ENCODE peak calls at places on chromosomes 16 and 17, in four cellular contexts. N, V, Z and U are unnamed samples.

GRCh38 chr16:89048871-89049422 is 44.7 kb upstream of the ACSF3 start:
- DNase-seq in Z (no peak), V (no peak), N (no peak), U (no peak)

GRCh38 chr16:54503436-54503835 is 216.8 kb upstream of the IRX3 start:
- DNase-seq in N (no peak), Z (no peak), V (no peak), U (no peak)

GRCh38 chr17:37050905-37051304 is 102.2 kb downstream of the AATF start:
- DNase-seq in N (no peak), V (no peak), Z (no peak), U (no peak)

GRCh38 chr17:83189673-83190385 is 110.4 kb downstream of the METRNL start:
- DNase-seq in Z (no peak), N (no peak), V (peak), U (peak)

GRCh38 chr17:66200685-66201092 is 8.8 kb upstream of the CEP112 start:
- DNase-seq in Z (peak), V (peak), N (peak), U (peak)

GRCh38 chr16:47018223-47018891 is 44.9 kb upstream of the DNAJA2 start:
- DNase-seq in N (peak), V (peak), Z (peak), U (peak)

GRCh38 chr16:74201561-74201960 is 95.1 kb upstream of the PSMD7 start:
- DNase-seq in Z (no peak), V (no peak), N (no peak), U (no peak)

GRCh38 chr16:82506734-82507133 is 120.0 kb upstream of the CDH13 start:
- DNase-seq in Z (no peak), V (no peak), N (no peak), U (no peak)

GRCh38 chr17:28326114-28326513 is 7.1 kb downstream of the TMEM97 start:
- DNase-seq in V (no peak), N (no peak), Z (no peak), U (no peak)

GRCh38 chr16:80158766-80159165 is 382.0 kb upstream of the DYNLRB2 start:
- DNase-seq in Z (no peak), V (peak), N (no peak), U (peak)

GRCh38 chr16:1691276-1691675 is 13.2 kb downstream of the JPT2 start:
- DNase-seq in Z (no peak), V (peak), N (no peak), U (peak)

GRCh38 chr17:4735825-4736651 is 3.6 kb upstream of the ZMYND15 start:
- DNase-seq in V (no peak), N (no peak), Z (no peak), U (no peak)

GRCh38 chr17:43126911-43127290 is 1.7 kb upstream of the BRCA1 start:
- DNase-seq in N (no peak), V (no peak), Z (no peak), U (no peak)

GRCh38 chr16:31200821-31201510 is 1.6 kb downstream of the PYCARD start:
- DNase-seq in V (peak), N (no peak), Z (no peak), U (no peak)

GRCh38 chr16:63697736-63698135 is 1424.1 kb downstream of the CDH11 start:
- DNase-seq in N (no peak), V (no peak), Z (no peak), U (no peak)

GRCh38 chr17:82882715-82883446 is 43.1 kb upstream of the ZNF750 start:
- DNase-seq in Z (no peak), N (no peak), V (no peak), U (no peak)

GRCh38 chr17:30344283-30345088 is 10.6 kb upstream of the TMIGD1 start:
- DNase-seq in Z (no peak), N (peak), V (no peak), U (peak)

GRCh38 chr16:16189842-16190241 is 33.5 kb downstream of the ABCC6 start:
- DNase-seq in V (no peak), N (no peak), Z (no peak), U (no peak)

GRCh38 chr16:892536-893255 is 78.1 kb downstream of the LMF1 start:
- DNase-seq in Z (no peak), N (no peak), V (no peak), U (no peak)

GRCh38 chr17:79036609-79037008 is 12.6 kb downstream of the C1QTNF1 start:
- DNase-seq in N (no peak), V (peak), Z (no peak), U (peak)

GRCh38 chr17:83081561-83082201 is 2.3 kb downstream of the METRNL start:
- DNase-seq in V (peak), N (no peak), Z (no peak), U (no peak)

GRCh38 chr17:43018932-43019331 is 3.3 kb downstream of the VAT1 start:
- DNase-seq in N (no peak), Z (no peak), V (no peak), U (no peak)

GRCh38 chr17:20206068-20206467 is 196.9 kb downstream of the SPECC1 start:
- DNase-seq in V (no peak), N (no peak), Z (no peak), U (peak)